ENCODE peak calls at places on chromosome X, in five cellular contexts. S, N, W, Z and X are unnamed samples. For H3K36me3, the result is how much of the 10 kb centered on the place peaks cover.

GRCh38 chrX:67614414-67614813 is 70.6 kb downstream of the AR start:
- DNase-seq in Z (no peak), W (no peak), N (peak), S (no peak), X (no peak)

GRCh38 chrX:93649381-93649780 is 24.0 kb downstream of the NAP1L3 start:
- DNase-seq in S (no peak), N (no peak), W (no peak), Z (no peak), X (no peak)

GRCh38 chrX:10922158-10922557 is 189.0 kb upstream of the HCCS start:
- DNase-seq in W (no peak), Z (no peak), S (no peak), N (peak), X (no peak)

GRCh38 chrX:12946838-12947544 is 27.9 kb upstream of the TMSB4X start:
- DNase-seq in Z (peak), S (peak), N (peak), W (peak), X (peak)

GRCh38 chrX:69082055-69082752 is 83.0 kb downstream of the PJA1 start:
- DNase-seq in W (no peak), S (no peak), Z (no peak), N (no peak), X (no peak)

GRCh38 chrX:96052078-96052477 is 632.6 kb upstream of the DIAPH2 start:
- DNase-seq in W (no peak), N (no peak), Z (no peak), S (no peak), X (no peak)

GRCh38 chrX:117957128-117957527 is 159.5 kb downstream of the KLHL13 start:
- DNase-seq in S (no peak), Z (no peak), W (no peak), N (peak), X (no peak)

GRCh38 chrX:54721424-54721823 is 76.6 kb downstream of the ITIH6 start:
- DNase-seq in Z (no peak), N (no peak), S (no peak), W (no peak), X (no peak)

GRCh38 chrX:71650333-71650969 is 16.9 kb upstream of the LOC101059915 start:
- DNase-seq in Z (no peak), S (no peak), W (no peak), N (no peak), X (no peak)

GRCh38 chrX:45757272-45757671 is 556.6 kb upstream of the DIPK2B start:
- DNase-seq in S (no peak), W (no peak), N (no peak), Z (no peak), X (no peak)

GRCh38 chrX:43552166-43552565 is 103.9 kb upstream of the MAOA start:
- DNase-seq in N (no peak), S (no peak), Z (no peak), W (no peak), X (no peak)

GRCh38 chrX:43728002-43728401 is 71.9 kb downstream of the MAOA start:
- DNase-seq in Z (no peak), N (no peak), W (no peak), S (no peak), X (no peak)

GRCh38 chrX:10549280-10549679 is 71.1 kb downstream of the MID1 start:
- DNase-seq in N (no peak), W (no peak), Z (no peak), S (no peak), X (no peak)

GRCh38 chrX:132743086-132743485 is 215.3 kb downstream of the HS6ST2 start:
- DNase-seq in S (no peak), W (no peak), Z (no peak), N (no peak), X (no peak)

GRCh38 chrX:132180929-132181328 is 38.3 kb downstream of the RAP2C start:
- DNase-seq in N (no peak), S (no peak), Z (no peak), W (no peak), X (no peak)

GRCh38 chrX:65300104-65300809 is 234.3 kb downstream of the LAS1L start:
- DNase-seq in W (no peak), Z (no peak), N (no peak), S (no peak), X (no peak)

GRCh38 chrX:9928083-9928482 is 39.1 kb upstream of the CLDN34 start:
- DNase-seq in S (no peak), N (peak), W (no peak), Z (no peak), X (no peak)

GRCh38 chrX:107485019-107485418 is 35.6 kb downstream of the FRMPD3 start:
- DNase-seq in N (no peak), Z (no peak), W (no peak), S (no peak), X (no peak)

GRCh38 chrX:65488496-65488895 is 46.1 kb downstream of the LAS1L start:
- DNase-seq in N (peak), W (no peak), S (no peak), Z (no peak), X (no peak)

GRCh38 chrX:46279925-46280313 is 265.3 kb downstream of the ZNF674 start:
- DNase-seq in Z (no peak), N (peak), S (no peak), W (no peak), X (no peak)

GRCh38 chrX:23764183-23764582 is 18.8 kb upstream of the SAT1 start:
- DNase-seq in W (no peak), S (no peak), Z (no peak), N (no peak), X (no peak)

GRCh38 chrX:13697440-13697839 is 8.5 kb downstream of the RAB9A start:
- DNase-seq in W (no peak), N (no peak), S (no peak), Z (no peak), X (no peak)

GRCh38 chrX:6959006-6959405 is 188.5 kb upstream of the STS start:
- DNase-seq in Z (no peak), S (no peak), W (no peak), N (no peak), X (no peak)

GRCh38 chrX:20363003-20363674 is 96.4 kb upstream of the RPS6KA3 start:
- DNase-seq in S (peak), W (no peak), Z (no peak), N (peak), X (no peak)

GRCh38 chrX:19906293-19906692 is 18.9 kb upstream of the SH3KBP1 start:
- DNase-seq in W (no peak), Z (no peak), N (no peak), S (no peak), X (no peak)

GRCh38 chrX:13864264-13864663 is 47.4 kb upstream of the GPM6B start:
- DNase-seq in S (no peak), Z (no peak), N (peak), W (no peak), X (no peak)

GRCh38 chrX:152245231-152245630 is 106.9 kb upstream of the MAGEA10 start:
- DNase-seq in N (no peak), Z (no peak), S (no peak), W (no peak), X (no peak)

GRCh38 chrX:118702741-118703140 is 24.7 kb upstream of the IL13RA1 start:
- DNase-seq in N (peak), S (no peak), W (no peak), Z (no peak), X (no peak)

GRCh38 chrX:56499372-56499771 is 64.1 kb upstream of the UBQLN2 start:
- DNase-seq in N (no peak), Z (no peak), S (no peak), W (no peak), X (no peak)

GRCh38 chrX:101462892-101463291 is 22.4 kb upstream of the ARMCX4 start:
- DNase-seq in Z (no peak), S (no peak), N (peak), W (no peak), X (no peak)

GRCh38 chrX:10557166-10557565 is 63.2 kb downstream of the MID1 start:
- DNase-seq in Z (no peak), W (no peak), S (no peak), N (no peak), X (no peak)

GRCh38 chrX:23557070-23557469 is 110.2 kb upstream of the PRDX4 start:
- DNase-seq in Z (no peak), W (no peak), N (peak), S (no peak), X (no peak)

DNA sequence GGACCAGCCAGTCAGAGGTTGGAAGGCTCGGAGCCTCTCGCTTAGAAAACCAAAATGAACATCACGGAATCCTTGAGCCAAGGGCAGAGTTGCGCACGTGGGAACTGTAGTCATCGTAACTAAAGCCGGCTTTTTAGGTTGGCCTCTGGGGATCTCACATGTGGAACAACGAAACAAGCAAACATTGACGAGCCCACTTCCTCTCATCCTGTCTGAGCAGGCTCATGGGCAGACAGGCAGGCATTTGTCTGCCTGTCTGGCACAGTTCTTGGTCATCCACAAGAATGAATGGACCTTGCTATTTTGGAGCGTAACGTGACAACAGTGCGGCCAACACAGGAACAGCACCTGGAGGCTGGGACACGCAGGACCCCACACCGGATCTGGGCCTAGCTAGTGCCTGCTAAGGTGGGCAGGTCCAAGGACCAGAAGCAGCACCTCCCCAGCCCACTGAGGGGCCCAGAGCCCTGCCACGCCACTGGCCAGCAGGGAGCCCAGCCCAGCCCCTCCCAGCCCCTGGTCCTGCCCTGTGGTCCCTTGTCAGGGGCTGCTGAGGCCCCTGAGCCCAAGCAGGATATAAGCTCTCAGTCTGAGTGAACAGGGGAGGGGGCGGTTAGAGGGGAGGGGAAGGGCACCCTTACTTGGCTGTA is 9.2 kb upstream of the TREX2 start:
- DNase-seq in S (no peak), Z (no peak), N (no peak), W (no peak), X (no peak)
- H3K36me3 ChIP-seq in S (under half), Z (under half), N (under half), W (under half), X (under half)

DNA sequence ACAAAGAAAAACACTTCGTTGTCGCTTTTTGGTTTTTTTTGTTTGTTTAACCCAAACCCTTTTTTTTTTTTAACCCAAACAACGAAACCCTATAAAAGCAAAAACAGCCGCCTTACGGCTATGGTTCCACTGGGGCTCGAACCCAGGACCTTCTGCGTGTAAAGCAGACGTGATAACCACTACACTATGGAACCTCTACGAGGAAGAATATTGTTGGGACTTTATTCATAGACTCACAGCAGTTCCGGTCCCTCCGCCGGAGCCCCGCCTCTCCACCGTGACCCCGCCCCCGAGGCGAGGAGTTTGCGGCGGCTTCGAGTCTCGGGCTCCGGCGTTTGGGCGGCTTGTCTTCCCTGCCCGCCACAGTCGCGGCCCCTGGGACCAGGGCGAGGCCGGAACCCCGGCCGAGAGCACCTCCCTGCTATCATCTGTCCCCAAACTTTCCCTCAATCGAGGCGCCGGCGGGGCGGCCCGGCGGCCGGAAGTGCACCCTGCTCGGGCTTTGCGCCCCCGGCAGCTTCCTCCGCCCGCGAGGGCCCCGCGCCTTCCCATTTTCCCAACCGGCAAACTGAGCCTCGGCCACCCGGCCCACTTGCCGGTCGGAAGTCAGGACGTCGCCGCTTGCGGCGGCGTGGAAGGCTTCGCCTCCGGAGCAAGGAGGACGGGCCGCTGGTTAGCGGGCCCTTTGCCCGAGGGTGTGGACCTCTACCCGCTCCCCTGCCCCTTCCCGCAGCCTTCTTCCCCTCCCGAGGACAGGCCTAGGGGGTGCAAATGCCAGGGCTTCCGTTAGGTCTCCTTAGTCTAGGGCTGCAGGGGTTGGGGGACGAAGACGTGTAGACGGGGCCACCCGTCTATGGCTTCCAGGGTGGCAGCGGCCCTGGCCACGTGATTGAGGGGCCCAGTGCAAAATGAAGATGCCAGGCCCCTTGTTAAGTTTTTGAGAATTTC is 3.2 kb upstream of the RS1 start:
- DNase-seq in Z (peak), S (peak), N (peak), W (peak), X (peak)
- TF ChIP-seq POLR2A in Z (peak), S (peak), N (no peak), W (no peak), X (no peak)

GRCh38 chrX:154365997-154366665 is 8.3 kb downstream of the FLNA start:
- DNase-seq in S (no peak), Z (no peak), W (no peak), N (no peak), X (no peak)
- H3K36me3 ChIP-seq in S (half or more), Z (under half), W (half or more), N (half or more), X (half or more)

DNA sequence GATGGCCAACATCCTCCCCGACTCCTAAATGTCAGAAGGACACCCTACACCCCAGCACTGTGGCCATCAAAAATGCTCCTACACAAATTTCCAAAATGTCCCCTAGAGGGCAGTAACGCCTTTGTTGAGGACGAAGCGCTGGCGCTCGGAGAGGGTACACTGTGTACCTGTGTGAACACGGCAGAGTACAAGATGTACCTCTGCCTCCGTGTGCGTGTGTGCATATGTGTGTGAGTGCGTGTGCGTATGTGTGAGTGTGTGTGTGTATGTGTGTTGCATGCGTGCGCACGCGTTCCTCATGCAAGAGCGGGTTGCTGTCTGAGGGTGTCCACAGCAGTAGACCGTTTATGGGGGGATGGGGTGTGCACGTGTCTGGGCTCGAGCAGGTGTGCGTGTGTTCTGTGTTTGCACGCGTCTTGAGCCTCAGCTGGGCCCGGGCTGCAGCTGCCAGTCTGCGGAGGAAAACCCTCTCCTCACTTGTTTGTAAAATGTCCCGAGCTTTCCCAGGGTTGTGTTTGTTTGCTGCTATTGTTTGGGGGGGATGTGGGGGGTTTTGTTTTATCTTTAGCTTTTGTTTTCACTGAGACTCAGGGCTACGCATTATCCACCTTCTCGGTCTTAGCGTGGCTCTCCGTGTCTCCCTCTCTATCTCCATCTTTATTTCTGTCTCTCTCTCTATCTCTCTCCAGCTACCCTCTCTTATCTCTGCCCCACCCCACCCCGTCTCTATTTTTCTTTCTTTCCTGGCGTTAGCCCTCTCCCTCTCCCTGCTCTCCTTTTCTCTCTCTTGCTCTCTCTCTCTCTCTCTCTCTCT is 10.4 kb upstream of the TSPYL2 start:
- DNase-seq in W (peak), N (peak), Z (peak), S (peak), X (peak)
- TF ChIP-seq POLR2A in W (no peak), N (no peak), Z (peak), S (no peak), X (no peak)

GRCh38 chrX:110171442-110171841 is 146.4 kb downstream of the AMMECR1 start:
- DNase-seq in S (no peak), Z (no peak), W (no peak), N (peak), X (no peak)

GRCh38 chrX:110178179-110178865 is 139.6 kb downstream of the AMMECR1 start:
- DNase-seq in Z (no peak), W (no peak), S (no peak), N (no peak), X (no peak)

GRCh38 chrX:110173192-110174175 is 144.4 kb downstream of the AMMECR1 start:
- DNase-seq in N (peak), W (no peak), S (no peak), Z (no peak), X (no peak)

GRCh38 chrX:110172215-110172614 is 145.7 kb downstream of the AMMECR1 start:
- DNase-seq in N (no peak), S (no peak), Z (no peak), W (no peak), X (no peak)

GRCh38 chrX:110175146-110175545 is 142.7 kb downstream of the AMMECR1 start:
- DNase-seq in S (no peak), Z (no peak), N (no peak), W (no peak), X (no peak)
- H3K36me3 ChIP-seq in S (under half), Z (under half), N (under half), W (under half), X (under half)

GRCh38 chrX:48468247-48468671 is 1.8 kb downstream of the SLC38A5 start:
- DNase-seq in Z (no peak), W (peak), N (no peak), S (no peak), X (no peak)
- TF ChIP-seq POLR2A in Z (no peak), W (no peak), N (no peak), S (no peak), X (no peak)